ENCODE peak calls at places on chromosome 19, in four cellular contexts. H is neural crest cell, A is GM12865, Y is fibroblast of mammary gland. D is an unnamed sample.

GRCh38 chr19:14435320-14436050 is 2.4 kb downstream of the PKN1 start:
- DNase-seq in H (no peak), Y (no peak), A (no peak), D (no peak)

GRCh38 chr19:17405250-17406038 is at the start of gene BST2:
- DNase-seq in H (no peak), Y (no peak), A (peak; percentile 95), D (no peak)

GRCh38 chr19:7242601-7243258 is 51.5 kb downstream of the INSR start:
- DNase-seq in A (peak; percentile 87), Y (peak; percentile 94), H (no peak), D (no peak)

GRCh38 chr19:14494910-14495677 is 833 bp downstream of the GIPC1 start:
- DNase-seq in Y (no peak), A (no peak), H (no peak), D (no peak)

GRCh38 chr19:16897572-16898056 is 8.8 kb downstream of the F2RL3 start:
- DNase-seq in Y (peak; percentile 16), H (no peak), A (no peak), D (no peak)

GRCh38 chr19:12880551-12881171 is 588 bp downstream of the DNASE2 start:
- DNase-seq in Y (no peak), A (peak; percentile 46), H (no peak), D (no peak)

GRCh38 chr19:14021474-14021873 is 6.5 kb upstream of the RLN3 start:
- DNase-seq in Y (no peak), H (no peak), A (no peak), D (no peak)

GRCh38 chr19:30785728-30786127 is 413.5 kb downstream of the ZNF536 start:
- DNase-seq in H (no peak), Y (no peak), A (no peak), D (no peak)

GRCh38 chr19:49347835-49348234 is 12.6 kb downstream of the CD37 start:
- DNase-seq in H (no peak), A (peak; percentile 61), Y (peak; percentile 86), D (no peak)

GRCh38 chr19:49042177-49042576 is 1.5 kb upstream of the CGB5 start:
- DNase-seq in A (no peak), Y (peak; percentile 26), H (no peak), D (no peak)

GRCh38 chr19:4575267-4575793 is 15.8 kb upstream of the SEMA6B start:
- DNase-seq in H (peak; percentile 47), A (no peak), Y (peak; percentile 97), D (no peak)

GRCh38 chr19:30669329-30670010 is 297.3 kb downstream of the ZNF536 start:
- DNase-seq in Y (peak; percentile 34), H (peak; percentile 84), A (peak; percentile 37), D (peak; percentile 83)

GRCh38 chr19:47641891-47642485 is 33.1 kb downstream of the BICRA start:
- DNase-seq in Y (no peak), H (no peak), A (no peak), D (no peak)

GRCh38 chr19:5002143-5002542 is 33.2 kb downstream of the KDM4B start:
- DNase-seq in H (no peak), A (no peak), Y (peak; percentile 82), D (no peak)

GRCh38 chr19:39937094-39937493 is 2.7 kb upstream of the FCGBP start:
- DNase-seq in Y (no peak), H (no peak), A (peak; percentile 55), D (no peak)

GRCh38 chr19:50000038-50000890 is 24.9 kb downstream of the VRK3 start:
- DNase-seq in A (no peak), H (no peak), Y (no peak), D (no peak)

GRCh38 chr19:13033819-13034611 is 38.7 kb downstream of the NFIX start:
- DNase-seq in H (peak; percentile 48), A (peak; percentile 56), Y (peak; percentile 69), D (no peak)

GRCh38 chr19:14412436-14413071 is 6.6 kb downstream of the DDX39A start:
- DNase-seq in Y (no peak), A (no peak), H (no peak), D (no peak)

GRCh38 chr19:6279620-6279930 is 200 bp downstream of the MLLT1 start:
- DNase-seq in H (no peak), Y (no peak), A (no peak), D (no peak)

GRCh38 chr19:7799640-7800355 is 30.2 kb upstream of the EVI5L start:
- DNase-seq in H (peak; percentile 76), Y (peak; percentile 75), A (peak; percentile 82), D (no peak)

GRCh38 chr19:8663920-8664670 is 33.7 kb downstream of the NFILZ start:
- DNase-seq in A (peak; percentile 25), Y (no peak), H (no peak), D (no peak)

GRCh38 chr19:4534836-4535658 is at the start of gene PLIN5:
- DNase-seq in Y (no peak), H (peak; percentile 83), A (peak; percentile 63), D (peak; percentile 90)

GRCh38 chr19:46753420-46754155 is 7.3 kb upstream of the STRN4 start:
- DNase-seq in A (peak; percentile 76), Y (peak; percentile 39), H (peak; percentile 54), D (no peak)

GRCh38 chr19:35742121-35742724 is at the start of gene IGFLR1:
- DNase-seq in H (no peak), Y (no peak), A (peak; percentile 89), D (no peak)

GRCh38 chr19:50870417-50871089 is 2.7 kb upstream of the KLK2 start:
- DNase-seq in A (peak; percentile 21), H (no peak), Y (peak; percentile 4), D (no peak)

GRCh38 chr19:51139299-51140018 is 2.6 kb upstream of the SIGLEC7 start:
- DNase-seq in Y (no peak), A (no peak), H (no peak), D (no peak)

GRCh38 chr19:13207237-13208130 is 57.3 kb downstream of the IER2 start:
- DNase-seq in Y (peak; percentile 50), A (peak; percentile 63), H (peak; percentile 30), D (no peak)

GRCh38 chr19:58317481-58318072 is 9.2 kb upstream of the ZSCAN22 start:
- DNase-seq in H (no peak), Y (peak; percentile 54), A (peak; percentile 20), D (no peak)

GRCh38 chr19:39824143-39825092 is 9.5 kb downstream of the DYRK1B start:
- DNase-seq in A (peak; percentile 94), Y (peak; percentile 92), H (peak; percentile 77), D (peak; percentile 88)

GRCh38 chr19:8046569-8047165 is 5.9 kb upstream of the CCL25 start:
- DNase-seq in A (peak; percentile 80), H (no peak), Y (no peak), D (no peak)

GRCh38 chr19:46221981-46222610 is 7.4 kb upstream of the IGFL1 start:
- DNase-seq in Y (peak; percentile 68), A (no peak), H (no peak), D (no peak)

GRCh38 chr19:52638601-52639000 is 446 bp upstream of the ZNF83 start:
- DNase-seq in A (no peak), H (no peak), Y (peak; percentile 65), D (no peak)

GRCh38 chr19:42135836-42136235 is 3.6 kb upstream of the POU2F2 start:
- DNase-seq in H (no peak), A (no peak), Y (no peak), D (no peak)

GRCh38 chr19:42143341-42144234 is 11.3 kb upstream of the POU2F2 start:
- DNase-seq in H (peak; percentile 65), Y (peak; percentile 36), A (no peak), D (no peak)

GRCh38 chr19:42134671-42135070 is 2.4 kb upstream of the POU2F2 start:
- DNase-seq in A (no peak), H (no peak), Y (no peak), D (no peak)

DNA sequence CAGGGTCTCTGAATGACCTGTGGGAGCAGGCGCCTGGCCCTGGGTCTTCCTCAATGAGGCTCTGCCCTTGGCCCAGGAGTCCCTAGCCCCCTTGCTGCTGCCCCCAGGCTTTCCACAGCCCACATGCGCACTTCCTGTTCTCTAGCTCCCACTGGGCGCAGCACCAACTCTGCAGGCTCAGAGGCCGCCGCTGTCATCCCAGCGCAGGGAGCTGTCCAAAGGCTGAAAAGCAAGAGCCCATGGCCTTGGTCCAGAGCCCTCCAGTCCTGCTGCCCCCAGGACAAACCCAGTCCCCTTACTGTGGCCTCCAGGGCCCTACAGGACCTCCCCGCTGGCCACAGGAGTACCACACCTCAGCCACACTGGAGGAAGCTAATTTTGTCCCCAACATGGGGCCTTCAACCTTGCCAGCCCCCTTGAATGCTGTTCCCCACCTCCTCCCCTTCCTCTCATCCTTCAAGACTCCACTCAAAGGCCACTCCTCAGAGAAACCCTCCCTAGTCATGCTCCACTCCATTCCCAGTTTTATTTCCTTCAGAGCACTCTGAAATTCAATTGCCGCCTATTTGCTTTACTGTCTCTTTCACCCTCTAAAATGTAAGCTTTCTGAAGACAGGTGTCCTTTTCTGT is 8.0 kb upstream of the POU2F2 start:
- DNase-seq in A (peak; percentile 35), Y (peak; percentile 61), H (peak; percentile 79), D (peak; percentile 82)
- TF ChIP-seq CTCF in A (no peak), Y (no peak), H (no peak), D (no peak)

DNA sequence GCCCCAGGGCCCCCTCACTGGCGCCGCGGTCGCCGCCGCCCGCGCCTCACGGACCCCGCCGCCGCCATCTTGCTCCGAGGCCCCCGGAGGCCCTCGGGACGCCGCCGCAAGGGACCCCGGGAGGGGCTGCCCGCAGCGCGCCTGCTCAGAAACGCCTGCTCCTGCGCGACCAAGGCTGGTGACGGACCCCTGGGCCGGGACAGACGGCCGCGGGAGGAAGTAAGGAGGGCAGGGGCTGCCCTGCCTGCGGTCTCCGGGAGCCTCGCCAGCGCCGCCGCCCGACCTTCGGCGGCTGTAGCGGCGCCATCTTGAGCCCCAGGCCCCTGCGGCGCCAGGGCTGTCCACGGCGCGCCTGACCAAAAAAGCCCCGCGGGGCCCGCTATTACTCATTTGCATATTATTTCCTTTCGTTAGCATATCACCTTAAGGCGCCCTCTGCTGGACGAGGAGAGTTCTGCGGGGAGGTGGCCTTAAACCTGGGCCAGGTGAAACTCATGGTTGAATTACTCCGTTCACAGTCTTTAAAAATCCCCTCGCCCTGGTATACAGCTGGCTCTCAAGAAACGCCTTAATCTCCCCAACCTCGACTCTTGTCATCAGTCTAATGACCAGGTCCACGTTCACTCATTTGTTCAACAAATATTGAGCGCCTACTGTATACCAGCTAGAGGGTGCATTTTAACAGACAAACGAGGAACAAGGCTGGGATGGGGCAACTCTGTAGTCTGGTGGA is at the start of gene REXO1:
- DNase-seq in A (peak; percentile 97), H (peak; percentile 99), Y (peak; percentile 85), D (peak; percentile 98)
- TF ChIP-seq CTCF in A (peak; percentile 85), H (peak; percentile 98), Y (peak; percentile 84), D (peak; percentile 99)

GRCh38 chr19:3526507-3527244 is 12.3 kb upstream of the TEKTIP1 start:
- DNase-seq in A (no peak), Y (no peak), H (no peak), D (no peak)
- TF ChIP-seq CTCF in A (no peak), Y (no peak), H (peak; percentile 39), D (peak; percentile 57)

GRCh38 chr19:53945998-53946397 is 16.7 kb upstream of the CACNG8 start:
- DNase-seq in A (no peak), H (no peak), Y (no peak), D (no peak)

GRCh38 chr19:53944416-53944815 is 18.3 kb upstream of the CACNG8 start:
- DNase-seq in H (no peak), Y (no peak), A (no peak), D (no peak)

GRCh38 chr19:53944933-53945332 is 17.8 kb upstream of the CACNG8 start:
- DNase-seq in H (no peak), Y (no peak), A (no peak), D (no peak)

GRCh38 chr19:53945441-53945840 is 17.3 kb upstream of the CACNG8 start:
- DNase-seq in A (no peak), H (no peak), Y (peak; percentile 18), D (no peak)

GRCh38 chr19:53942001-53942786 is 20.5 kb upstream of the CACNG8 start:
- DNase-seq in A (no peak), Y (peak; percentile 10), H (peak; percentile 43), D (no peak)
- TF ChIP-seq CTCF in A (no peak), Y (no peak), H (peak; percentile 20), D (peak; percentile 41)

D was measured in type B pancreatic cell.